ENCODE peak calls at places on chromosomes 6 and 20, in four cellular contexts. H, Z, C and R are unnamed samples.

GRCh38 chr6:24899647-24900325 is 36.0 kb downstream of the RIPOR2 start:
- DNase-seq in H (no peak), Z (no peak), C (no peak), R (peak; percentile 26)

GRCh38 chr20:10131612-10132345 is 86.9 kb upstream of the SNAP25 start:
- DNase-seq in H (peak; percentile 54), Z (peak; percentile 67), C (peak; percentile 64), R (no peak)

GRCh38 chr6:11425431-11425871 is 112.1 kb upstream of the TMEM170B start:
- DNase-seq in H (no peak), Z (no peak), C (no peak), R (peak; percentile 78)

GRCh38 chr6:10322991-10323390 is 91.9 kb downstream of the TFAP2A start:
- DNase-seq in H (no peak), Z (no peak), C (no peak), R (no peak)

GRCh38 chr20:36149469-36149868 is 5.1 kb upstream of the EPB41L1 start:
- DNase-seq in H (no peak), Z (no peak), C (no peak), R (no peak)

GRCh38 chr20:1377984-1378742 is 14.7 kb downstream of the FKBP1A start:
- DNase-seq in H (no peak), Z (peak; percentile 67), C (no peak), R (peak; percentile 51)

GRCh38 chr6:110404602-110405001 is 10.8 kb downstream of the DDO start:
- DNase-seq in H (no peak), Z (no peak), C (no peak), R (no peak)

GRCh38 chr6:170087946-170088348 is 202.9 kb downstream of the DLL1 start:
- DNase-seq in H (peak; percentile 43), Z (no peak), C (peak; percentile 30), R (no peak)

GRCh38 chr6:160430203-160430602 is 82.0 kb downstream of the SLC22A3 start:
- DNase-seq in H (no peak), Z (no peak), C (no peak), R (no peak)

GRCh38 chr6:170125447-170126300 is 165.2 kb downstream of the DLL1 start:
- DNase-seq in H (peak; percentile 23), Z (no peak), C (peak; percentile 25), R (no peak)

GRCh38 chr6:18262812-18263560 is 1.3 kb downstream of the DEK start:
- DNase-seq in H (no peak), Z (peak; percentile 9), C (no peak), R (peak; percentile 55)

GRCh38 chr6:56026461-56027180 is 151.2 kb upstream of the BMP5 start:
- DNase-seq in H (no peak), Z (no peak), C (no peak), R (no peak)

GRCh38 chr6:144179817-144180216 is 29.5 kb downstream of the STX11 start:
- DNase-seq in H (no peak), Z (no peak), C (no peak), R (no peak)

GRCh38 chr6:142902636-142903053 is 42.3 kb downstream of the HIVEP2 start:
- DNase-seq in H (no peak), Z (peak; percentile 99), C (no peak), R (no peak)

GRCh38 chr6:146851837-146852236 is 253.1 kb downstream of the ADGB start:
- DNase-seq in H (no peak), Z (peak; percentile 94), C (no peak), R (no peak)

GRCh38 chr20:42678895-42679294 is 510.8 kb downstream of the PTPRT start:
- DNase-seq in H (no peak), Z (no peak), C (peak; percentile 57), R (peak; percentile 66)

GRCh38 chr6:154548130-154548830 is 37.8 kb upstream of the CNKSR3 start:
- DNase-seq in H (no peak), Z (peak; percentile 45), C (no peak), R (no peak)

GRCh38 chr6:76839505-76839904 is 623.8 kb downstream of the HTR1B start:
- DNase-seq in H (no peak), Z (no peak), C (no peak), R (no peak)

GRCh38 chr6:28643017-28643740 is 117.5 kb downstream of the GPX5 start:
- DNase-seq in H (peak; percentile 83), Z (peak; percentile 78), C (peak; percentile 73), R (peak; percentile 97)

GRCh38 chr20:46137816-46138215 is 19.7 kb downstream of the CD40 start:
- DNase-seq in H (no peak), Z (no peak), C (no peak), R (no peak)

GRCh38 chr6:108835218-108835850 is 12.9 kb upstream of the ARMC2 start:
- DNase-seq in H (peak; percentile 91), Z (peak; percentile 72), C (peak; percentile 89), R (peak; percentile 81)

GRCh38 chr6:135983720-135984343 is 132.3 kb downstream of the PDE7B start:
- DNase-seq in H (no peak), Z (peak; percentile 58), C (no peak), R (no peak)

GRCh38 chr6:108565091-108565766 is 4.5 kb downstream of the FOXO3 start:
- DNase-seq in H (no peak), Z (no peak), C (no peak), R (no peak)

GRCh38 chr20:20710847-20711315 is 1.6 kb downstream of the RALGAPA2 start:
- DNase-seq in H (no peak), Z (no peak), C (no peak), R (no peak)

GRCh38 chr6:110357696-110358535 is at the start of gene METTL24:
- DNase-seq in H (peak; percentile 72), Z (no peak), C (peak; percentile 62), R (peak; percentile 53)

GRCh38 chr6:134911532-134911931 is 38.4 kb downstream of the ALDH8A1 start:
- DNase-seq in H (no peak), Z (peak; percentile 88), C (no peak), R (no peak)

GRCh38 chr20:51094221-51094620 is 71.3 kb upstream of the KCNG1 start:
- DNase-seq in H (no peak), Z (no peak), C (no peak), R (no peak)

GRCh38 chr20:58870293-58871014 is 17.9 kb downstream of the GNAS start:
- DNase-seq in H (peak; percentile 87), Z (peak; percentile 47), C (peak; percentile 77), R (peak; percentile 78)

GRCh38 chr6:133424359-133424758 is 183.2 kb downstream of the EYA4 start:
- DNase-seq in H (no peak), Z (no peak), C (no peak), R (no peak)

GRCh38 chr20:44092551-44093248 is 94.3 kb downstream of the JPH2 start:
- DNase-seq in H (no peak), Z (peak; percentile 49), C (peak; percentile 41), R (peak; percentile 55)

GRCh38 chr6:51350308-51350904 is 531.7 kb downstream of the TFAP2B start:
- DNase-seq in H (no peak), Z (no peak), C (no peak), R (no peak)

GRCh38 chr6:21593927-21594421 is 423 bp downstream of the SOX4 start:
- DNase-seq in H (no peak), Z (peak; percentile 72), C (no peak), R (no peak)

GRCh38 chr20:34123309-34123708 is 11.3 kb upstream of the EIF2S2 start:
- DNase-seq in H (no peak), Z (no peak), C (no peak), R (no peak)

GRCh38 chr6:168956884-168957730 is 296.5 kb downstream of the THBS2 start:
- DNase-seq in H (peak; percentile 67), Z (peak; percentile 80), C (peak; percentile 70), R (peak; percentile 84)

GRCh38 chr6:119514355-119514754 is 164.8 kb upstream of the MAN1A1 start:
- DNase-seq in H (no peak), Z (no peak), C (no peak), R (no peak)

GRCh38 chr20:40279390-40279789 is 409.6 kb downstream of the MAFB start:
- DNase-seq in H (no peak), Z (peak; percentile 45), C (no peak), R (peak; percentile 77)

GRCh38 chr6:89032599-89032998 is 48.0 kb upstream of the PNRC1 start:
- DNase-seq in H (no peak), Z (no peak), C (no peak), R (no peak)

GRCh38 chr6:4853782-4854511 is 77.7 kb downstream of the CDYL start:
- DNase-seq in H (no peak), Z (peak; percentile 51), C (no peak), R (no peak)

GRCh38 chr20:59020938-59021551 is 1.8 kb downstream of the TUBB1 start:
- DNase-seq in H (no peak), Z (peak; percentile 56), C (no peak), R (peak; percentile 30)

DNA sequence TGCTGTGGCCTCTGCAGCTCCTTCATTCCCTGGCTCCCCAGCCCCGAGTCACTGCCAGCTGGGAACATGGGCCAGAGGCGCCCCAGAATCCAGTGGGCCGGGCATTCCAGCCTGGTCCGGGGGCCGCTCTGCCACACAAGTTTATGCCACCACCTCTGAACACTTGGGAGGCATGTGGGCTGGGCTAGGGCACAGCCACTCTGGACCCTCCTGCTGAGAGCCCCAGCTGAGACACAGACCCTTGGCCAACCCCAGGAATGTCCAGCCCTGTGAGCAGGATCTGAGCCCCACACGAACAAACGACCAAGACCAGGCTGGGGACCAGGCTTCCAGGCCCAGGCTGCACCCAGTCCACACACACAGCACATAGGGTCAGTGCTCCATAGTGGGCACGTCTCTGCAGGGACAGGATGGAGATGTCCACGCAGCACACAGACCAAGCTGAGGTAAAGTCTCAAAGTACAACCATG is 33.0 kb downstream of the YTHDF1 start:
- DNase-seq in H (no peak), Z (no peak), C (no peak), R (no peak)
- H2AK5ac ChIP-seq in H (no peak overlapping the region), Z (no peak overlapping the region), C (no peak overlapping the region), R (no peak overlapping the region)

DNA sequence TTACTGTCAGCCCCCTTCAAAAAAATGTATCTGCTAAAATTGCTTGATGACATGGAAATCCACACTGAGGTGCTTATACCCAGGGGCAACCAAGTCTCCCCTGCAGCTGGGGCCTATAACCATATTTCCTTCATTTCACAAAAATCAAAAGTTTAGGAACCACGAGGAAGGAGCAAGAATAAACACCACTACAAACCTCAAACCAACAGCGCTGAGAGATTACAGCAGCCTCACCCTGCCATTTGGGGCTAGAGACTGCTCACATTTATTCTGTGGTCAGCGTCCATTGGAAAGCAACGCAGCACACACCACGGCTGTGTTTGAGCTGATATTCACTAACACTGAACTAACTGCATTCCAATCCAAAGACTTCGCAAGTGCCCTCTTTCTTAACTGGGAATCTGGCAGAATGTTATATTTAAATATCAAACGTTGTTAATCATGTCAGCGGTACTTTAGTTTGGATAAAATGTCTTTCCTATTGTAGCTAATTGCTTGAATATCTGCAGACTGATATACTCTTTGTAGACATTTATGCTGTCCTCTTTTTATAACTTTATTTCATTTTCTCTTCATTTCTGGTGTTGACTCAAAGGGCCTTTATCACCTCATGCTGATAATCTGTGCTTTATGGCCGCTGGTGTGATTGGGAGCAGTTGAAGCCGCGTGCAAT is 94.6 kb downstream of the FOXA2 start:
- DNase-seq in H (no peak), Z (no peak), C (no peak), R (no peak)
- H3K56ac ChIP-seq in H (no peak overlapping the region), Z (no peak overlapping the region), C (no peak overlapping the region), R (no peak overlapping the region)

GRCh38 chr6:3518356-3518841 is 61.5 kb upstream of the SLC22A23 start:
- DNase-seq in H (no peak), Z (peak; percentile 73), C (peak; percentile 43), R (peak; percentile 65)
- H3K4ac ChIP-seq in H (peak overlapping the region; percentile 27), Z (peak overlapping the region; percentile 95), C (no peak overlapping the region), R (no peak overlapping the region)

GRCh38 chr20:56801991-56802740 is 173.1 kb downstream of the TFAP2C start:
- DNase-seq in H (no peak), Z (peak; percentile 54), C (no peak), R (no peak)
- H2AK5ac ChIP-seq in H (no peak overlapping the region), Z (no peak overlapping the region), C (no peak overlapping the region), R (no peak overlapping the region)

GRCh38 chr6:164569503-164569902 is 739.9 kb downstream of the C6orf118 start:
- DNase-seq in H (no peak), Z (no peak), C (no peak), R (no peak)
- H3K56ac ChIP-seq in H (no peak overlapping the region), Z (no peak overlapping the region), C (no peak overlapping the region), R (no peak overlapping the region)